ENCODE peak calls at places on chromosomes 1 and 21, in ten cellular contexts. P, Z, I, J, X, C, N, V, M and G are unnamed samples.

GRCh38 chr1:54703471-54703870 is 12.2 kb upstream of the TTC4 start:
- DNase-seq in P (no peak), Z (no peak), I (no peak), J (no peak), X (no peak), C (no peak), N (no peak), V (no peak), M (no peak), G (no peak)

GRCh38 chr1:93490357-93490756 is 42.4 kb downstream of the FNBP1L start:
- DNase-seq in P (no peak), Z (no peak), I (no peak), J (no peak), X (no peak), C (no peak), N (no peak), V (no peak), M (no peak), G (no peak)

GRCh38 chr1:67978988-67979516 is 71.4 kb downstream of the DIRAS3 start:
- DNase-seq in P (no peak), Z (no peak), I (peak; percentile 82), J (peak; percentile 78), X (no peak), C (no peak), N (peak; percentile 13), V (no peak), M (no peak), G (peak; percentile 40)

GRCh38 chr21:15809065-15809464 is 79.3 kb downstream of the USP25 start:
- DNase-seq in P (no peak), Z (no peak), I (no peak), J (no peak), X (no peak), C (no peak), N (no peak), V (no peak), M (no peak), G (no peak)

GRCh38 chr1:15755643-15756040 is 3.0 kb upstream of the FBLIM1 start:
- DNase-seq in P (no peak), Z (no peak), I (no peak), J (no peak), X (no peak), C (no peak), N (no peak), V (no peak), M (no peak), G (no peak)

GRCh38 chr1:154835531-154836285 is 34.4 kb downstream of the KCNN3 start:
- DNase-seq in P (no peak), Z (no peak), I (no peak), J (no peak), X (no peak), C (no peak), N (no peak), V (no peak), M (no peak), G (no peak)

GRCh38 chr1:117162806-117163205 is 41.3 kb upstream of the TRIM45 start:
- DNase-seq in P (no peak), Z (no peak), I (no peak), J (no peak), X (no peak), C (no peak), N (no peak), V (no peak), M (no peak), G (no peak)

GRCh38 chr1:76659171-76659940 is 207.9 kb upstream of the ST6GALNAC5 start:
- DNase-seq in P (no peak), Z (no peak), I (no peak), J (no peak), X (no peak), C (no peak), N (peak; percentile 43), V (no peak), M (no peak), G (no peak)

GRCh38 chr1:117605164-117605810 is 561 bp upstream of the TENT5C start:
- DNase-seq in P (no peak), Z (peak; percentile 45), I (no peak), J (no peak), X (no peak), C (no peak), N (peak; percentile 34), V (peak; percentile 67), M (no peak), G (no peak)

GRCh38 chr1:232018512-232019340 is 392.1 kb downstream of the DISC1 start:
- DNase-seq in P (no peak), Z (no peak), I (no peak), J (no peak), X (no peak), C (no peak), N (peak; percentile 34), V (no peak), M (no peak), G (no peak)

GRCh38 chr21:45555557-45556301 is 13.5 kb upstream of the SLC19A1 start:
- DNase-seq in P (peak; percentile 30), Z (peak; percentile 78), I (no peak), J (peak; percentile 88), X (no peak), C (peak; percentile 82), N (peak; percentile 92), V (peak; percentile 92), M (peak; percentile 64), G (no peak)

GRCh38 chr21:45554477-45555175 is 12.4 kb upstream of the SLC19A1 start:
- DNase-seq in P (peak; percentile 91), Z (peak; percentile 88), I (no peak), J (peak; percentile 33), X (no peak), C (peak; percentile 76), N (peak; percentile 91), V (peak; percentile 77), M (peak; percentile 88), G (no peak)

GRCh38 chr21:45556645-45557601 is 14.7 kb upstream of the SLC19A1 start:
- DNase-seq in P (no peak), Z (no peak), I (no peak), J (no peak), X (no peak), C (no peak), N (no peak), V (no peak), M (peak; percentile 47), G (no peak)

GRCh38 chr21:45556302-45556644 is 14.0 kb upstream of the SLC19A1 start:
- DNase-seq in P (no peak), Z (no peak), I (no peak), J (no peak), X (no peak), C (no peak), N (no peak), V (no peak), M (no peak), G (no peak)

DNA sequence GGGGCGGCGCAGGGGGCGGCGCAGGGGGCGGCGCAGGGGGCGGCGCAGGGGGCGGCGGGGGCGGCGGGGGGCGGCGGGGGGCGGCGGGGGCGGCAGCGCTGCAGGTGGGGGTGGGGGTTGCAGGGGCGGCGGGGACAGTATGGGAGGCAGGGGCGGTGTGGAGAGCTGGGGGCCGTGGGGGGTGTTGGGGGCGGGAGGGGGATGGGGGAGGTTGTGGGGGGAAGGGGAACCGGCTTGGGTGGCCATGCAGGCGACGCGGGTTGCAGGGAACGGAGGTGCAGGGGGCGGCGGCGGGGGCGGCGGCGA is 13.0 kb upstream of the SLC19A1 start:
- DNase-seq in P (no peak), Z (no peak), I (no peak), J (no peak), X (no peak), C (no peak), N (peak; percentile 84), V (no peak), M (no peak), G (no peak)
- H3K4me3 ChIP-seq in P (no peak overlapping the region), Z (peak overlapping the region; percentile 67), I (no peak overlapping the region), J (peak overlapping the region; percentile 55), X (peak overlapping the region; percentile 87), C (peak overlapping the region; percentile 30), N (no peak overlapping the region), V (peak overlapping the region; percentile 29), M (no peak overlapping the region), G (peak overlapping the region; percentile 59)

DNA sequence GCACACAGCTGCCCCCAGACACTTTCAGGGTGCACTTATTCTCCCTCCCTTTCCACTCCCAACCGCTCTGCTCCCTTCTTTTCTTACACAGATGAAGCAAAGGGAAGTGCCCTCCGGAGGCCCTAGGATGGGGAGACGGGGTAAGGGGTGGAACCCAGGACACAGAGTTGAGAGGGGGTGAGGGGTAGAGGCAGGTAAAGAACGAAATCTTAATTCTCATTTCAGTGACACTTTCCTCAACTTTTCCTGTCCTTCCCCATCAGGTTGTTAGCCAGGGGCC is 12.8 kb downstream of the PLEKHO1 start:
- DNase-seq in P (no peak), Z (no peak), I (no peak), J (no peak), X (no peak), C (no peak), N (no peak), V (no peak), M (no peak), G (no peak)
- H3K4me3 ChIP-seq in P (no peak overlapping the region), Z (peak overlapping the region; percentile 39), I (peak overlapping the region; percentile 6), J (no peak overlapping the region), X (peak overlapping the region; percentile 64), C (peak overlapping the region; percentile 12), N (peak overlapping the region; percentile 76), V (peak overlapping the region; percentile 34), M (no peak overlapping the region), G (peak overlapping the region; percentile 29)

GRCh38 chr1:110785055-110785454 is 87.9 kb upstream of the CD53 start:
- DNase-seq in P (no peak), Z (no peak), I (no peak), J (no peak), X (no peak), C (no peak), N (no peak), V (no peak), M (no peak), G (no peak)

GRCh38 chr1:110783292-110783918 is 89.5 kb upstream of the CD53 start:
- DNase-seq in P (peak; percentile 43), Z (peak; percentile 28), I (peak; percentile 1), J (peak; percentile 48), X (no peak), C (no peak), N (peak; percentile 70), V (peak; percentile 67), M (peak; percentile 72), G (no peak)

GRCh38 chr1:110787328-110788071 is 85.4 kb upstream of the CD53 start:
- DNase-seq in P (peak; percentile 40), Z (no peak), I (no peak), J (no peak), X (no peak), C (no peak), N (no peak), V (no peak), M (peak; percentile 68), G (no peak)

GRCh38 chr1:110785612-110786011 is 87.3 kb upstream of the CD53 start:
- DNase-seq in P (no peak), Z (no peak), I (no peak), J (no peak), X (no peak), C (no peak), N (no peak), V (no peak), M (no peak), G (no peak)

GRCh38 chr1:110786802-110787327 is 86.1 kb upstream of the CD53 start:
- DNase-seq in P (no peak), Z (no peak), I (no peak), J (no peak), X (no peak), C (no peak), N (no peak), V (no peak), M (no peak), G (no peak)
- H3K4me3 ChIP-seq in P (peak overlapping the region; percentile 25), Z (no peak overlapping the region), I (no peak overlapping the region), J (no peak overlapping the region), X (no peak overlapping the region), C (no peak overlapping the region), N (no peak overlapping the region), V (no peak overlapping the region), M (peak overlapping the region; percentile 35), G (no peak overlapping the region)

GRCh38 chr1:110150330-110151174 is at the start of gene SLC6A17:
- DNase-seq in P (no peak), Z (no peak), I (no peak), J (peak; percentile 65), X (no peak), C (no peak), N (peak; percentile 69), V (peak; percentile 75), M (no peak), G (no peak)
- H3K4me3 ChIP-seq in P (no peak within 1 kb of the TSS), Z (peak within 1 kb of the TSS; percentile 43), I (peak within 1 kb of the TSS; percentile 20), J (peak within 1 kb of the TSS; percentile 66), X (peak within 1 kb of the TSS; percentile 57), C (no peak within 1 kb of the TSS), N (peak within 1 kb of the TSS; percentile 69), V (peak within 1 kb of the TSS; percentile 50), M (no peak within 1 kb of the TSS), G (peak within 1 kb of the TSS; percentile 41)